ENCODE peak calls at places on chromosomes 7 and 10, in ten cellular contexts. One of them, this sample, is unnamed.

GRCh38 chr10:112738586-112739218 is 211.3 kb upstream of the TCF7L2 start:
- DNase-seq in K562: no peak
- DNase-seq in kidney: no peak
- DNase-seq in endothelial cell: no peak
- DNase-seq in neural crest cell: no peak
- DNase-seq in SK-N-SH: no peak
- DNase-seq in upper lobe of right lung: no peak
- DNase-seq in psoas muscle: no peak
- DNase-seq in GM23338: no peak
- DNase-seq in dorsolateral prefrontal cortex: no peak
- DNase-seq in this sample: no peak

GRCh38 chr10:30736685-30737232 is 107.2 kb upstream of the LYZL2 start:
- DNase-seq in K562: no peak
- DNase-seq in kidney: no peak
- DNase-seq in endothelial cell: no peak
- DNase-seq in neural crest cell: no peak
- DNase-seq in SK-N-SH: no peak
- DNase-seq in upper lobe of right lung: no peak
- DNase-seq in psoas muscle: peak; percentile 54
- DNase-seq in GM23338: no peak
- DNase-seq in dorsolateral prefrontal cortex: no peak
- DNase-seq in this sample: no peak

GRCh38 chr7:67346876-67347275 is 350.2 kb downstream of the TYW1 start:
- DNase-seq in K562: no peak
- DNase-seq in kidney: no peak
- DNase-seq in endothelial cell: no peak
- DNase-seq in neural crest cell: no peak
- DNase-seq in SK-N-SH: no peak
- DNase-seq in upper lobe of right lung: no peak
- DNase-seq in psoas muscle: no peak
- DNase-seq in GM23338: no peak
- DNase-seq in dorsolateral prefrontal cortex: no peak
- DNase-seq in this sample: no peak

GRCh38 chr10:11573497-11573896 is 38.0 kb downstream of the USP6NL start:
- DNase-seq in K562: no peak
- DNase-seq in kidney: no peak
- DNase-seq in endothelial cell: no peak
- DNase-seq in neural crest cell: no peak
- DNase-seq in SK-N-SH: no peak
- DNase-seq in upper lobe of right lung: no peak
- DNase-seq in psoas muscle: no peak
- DNase-seq in GM23338: no peak
- DNase-seq in dorsolateral prefrontal cortex: no peak
- DNase-seq in this sample: no peak

GRCh38 chr10:103748020-103748419 is 107.4 kb downstream of the SH3PXD2A start:
- DNase-seq in K562: no peak
- DNase-seq in kidney: no peak
- DNase-seq in endothelial cell: no peak
- DNase-seq in neural crest cell: no peak
- DNase-seq in SK-N-SH: no peak
- DNase-seq in upper lobe of right lung: no peak
- DNase-seq in psoas muscle: no peak
- DNase-seq in GM23338: no peak
- DNase-seq in dorsolateral prefrontal cortex: no peak
- DNase-seq in this sample: no peak

GRCh38 chr10:42783181-42783549 is 570 bp downstream of the BMS1 start:
- DNase-seq in K562: no peak
- DNase-seq in kidney: no peak
- DNase-seq in endothelial cell: no peak
- DNase-seq in neural crest cell: no peak
- DNase-seq in SK-N-SH: no peak
- DNase-seq in upper lobe of right lung: no peak
- DNase-seq in psoas muscle: no peak
- DNase-seq in GM23338: no peak
- DNase-seq in dorsolateral prefrontal cortex: peak; percentile 5
- DNase-seq in this sample: peak; percentile 10

GRCh38 chr10:31129261-31129660 is 97.6 kb upstream of the ZNF438 start:
- DNase-seq in K562: peak; percentile 16
- DNase-seq in kidney: no peak
- DNase-seq in endothelial cell: no peak
- DNase-seq in neural crest cell: no peak
- DNase-seq in SK-N-SH: no peak
- DNase-seq in upper lobe of right lung: no peak
- DNase-seq in psoas muscle: peak; percentile 40
- DNase-seq in GM23338: peak; percentile 36
- DNase-seq in dorsolateral prefrontal cortex: peak; percentile 11
- DNase-seq in this sample: no peak

GRCh38 chr10:71250405-71250804 is 38.0 kb downstream of the UNC5B start:
- DNase-seq in K562: no peak
- DNase-seq in kidney: no peak
- DNase-seq in endothelial cell: no peak
- DNase-seq in neural crest cell: no peak
- DNase-seq in SK-N-SH: no peak
- DNase-seq in upper lobe of right lung: no peak
- DNase-seq in psoas muscle: no peak
- DNase-seq in GM23338: no peak
- DNase-seq in dorsolateral prefrontal cortex: no peak
- DNase-seq in this sample: no peak

GRCh38 chr10:90047243-90047729 is 345.9 kb downstream of the KIF20B start:
- DNase-seq in K562: no peak
- DNase-seq in kidney: no peak
- DNase-seq in endothelial cell: no peak
- DNase-seq in neural crest cell: no peak
- DNase-seq in SK-N-SH: no peak
- DNase-seq in upper lobe of right lung: no peak
- DNase-seq in psoas muscle: no peak
- DNase-seq in GM23338: no peak
- DNase-seq in dorsolateral prefrontal cortex: no peak
- DNase-seq in this sample: no peak

GRCh38 chr7:27154901-27155815 is 1.3 kb downstream of the HOXA7 start:
- DNase-seq in K562: no peak
- DNase-seq in kidney: peak; percentile 72
- DNase-seq in endothelial cell: no peak
- DNase-seq in neural crest cell: no peak
- DNase-seq in SK-N-SH: no peak
- DNase-seq in upper lobe of right lung: peak; percentile 63
- DNase-seq in psoas muscle: peak; percentile 17
- DNase-seq in GM23338: no peak
- DNase-seq in dorsolateral prefrontal cortex: no peak
- DNase-seq in this sample: peak; percentile 53

GRCh38 chr7:142811154-142811737 is 40.5 kb downstream of the PRSS2 start:
- DNase-seq in K562: peak; percentile 76
- DNase-seq in kidney: no peak
- DNase-seq in endothelial cell: peak; percentile 44
- DNase-seq in neural crest cell: peak; percentile 14
- DNase-seq in SK-N-SH: peak; percentile 59
- DNase-seq in upper lobe of right lung: no peak
- DNase-seq in psoas muscle: no peak
- DNase-seq in GM23338: peak; percentile 93
- DNase-seq in dorsolateral prefrontal cortex: no peak
- DNase-seq in this sample: peak; percentile 24

GRCh38 chr10:101035916-101036702 is 5.1 kb downstream of the SFXN3 start:
- DNase-seq in K562: no peak
- DNase-seq in kidney: peak; percentile 44
- DNase-seq in endothelial cell: no peak
- DNase-seq in neural crest cell: no peak
- DNase-seq in SK-N-SH: no peak
- DNase-seq in upper lobe of right lung: no peak
- DNase-seq in psoas muscle: no peak
- DNase-seq in GM23338: no peak
- DNase-seq in dorsolateral prefrontal cortex: no peak
- DNase-seq in this sample: no peak

GRCh38 chr7:46026741-46027140 is 105.7 kb upstream of the IGFBP3 start:
- DNase-seq in K562: no peak
- DNase-seq in kidney: no peak
- DNase-seq in endothelial cell: no peak
- DNase-seq in neural crest cell: no peak
- DNase-seq in SK-N-SH: no peak
- DNase-seq in upper lobe of right lung: no peak
- DNase-seq in psoas muscle: no peak
- DNase-seq in GM23338: no peak
- DNase-seq in dorsolateral prefrontal cortex: no peak
- DNase-seq in this sample: no peak

GRCh38 chr7:25813381-25813780 is 338.6 kb upstream of the NFE2L3 start:
- DNase-seq in K562: no peak
- DNase-seq in kidney: no peak
- DNase-seq in endothelial cell: no peak
- DNase-seq in neural crest cell: no peak
- DNase-seq in SK-N-SH: no peak
- DNase-seq in upper lobe of right lung: no peak
- DNase-seq in psoas muscle: no peak
- DNase-seq in GM23338: no peak
- DNase-seq in dorsolateral prefrontal cortex: no peak
- DNase-seq in this sample: no peak

GRCh38 chr10:85026878-85027467 is 698.6 kb downstream of the CCSER2 start:
- DNase-seq in K562: no peak
- DNase-seq in kidney: no peak
- DNase-seq in endothelial cell: no peak
- DNase-seq in neural crest cell: no peak
- DNase-seq in SK-N-SH: no peak
- DNase-seq in upper lobe of right lung: no peak
- DNase-seq in psoas muscle: no peak
- DNase-seq in GM23338: peak; percentile 35
- DNase-seq in dorsolateral prefrontal cortex: no peak
- DNase-seq in this sample: no peak

GRCh38 chr7:96084880-96085551 is 236.9 kb downstream of the SLC25A13 start:
- DNase-seq in K562: no peak
- DNase-seq in kidney: no peak
- DNase-seq in endothelial cell: no peak
- DNase-seq in neural crest cell: no peak
- DNase-seq in SK-N-SH: no peak
- DNase-seq in upper lobe of right lung: no peak
- DNase-seq in psoas muscle: no peak
- DNase-seq in GM23338: no peak
- DNase-seq in dorsolateral prefrontal cortex: no peak
- DNase-seq in this sample: no peak

GRCh38 chr10:72792288-72792687 is 100.3 kb downstream of the MCU start:
- DNase-seq in K562: no peak
- DNase-seq in kidney: no peak
- DNase-seq in endothelial cell: no peak
- DNase-seq in neural crest cell: no peak
- DNase-seq in SK-N-SH: no peak
- DNase-seq in upper lobe of right lung: no peak
- DNase-seq in psoas muscle: no peak
- DNase-seq in GM23338: peak; percentile 57
- DNase-seq in dorsolateral prefrontal cortex: no peak
- DNase-seq in this sample: no peak

GRCh38 chr7:73811760-73812168 is 19.0 kb upstream of the CLDN4 start:
- DNase-seq in K562: peak; percentile 84
- DNase-seq in kidney: peak; percentile 87
- DNase-seq in endothelial cell: peak; percentile 72
- DNase-seq in neural crest cell: peak; percentile 59
- DNase-seq in SK-N-SH: peak; percentile 87
- DNase-seq in upper lobe of right lung: peak; percentile 91
- DNase-seq in psoas muscle: peak; percentile 61
- DNase-seq in GM23338: peak; percentile 95
- DNase-seq in dorsolateral prefrontal cortex: no peak
- DNase-seq in this sample: peak; percentile 72

GRCh38 chr10:127815147-127815546 is 77.6 kb downstream of the CLRN3 start:
- DNase-seq in K562: no peak
- DNase-seq in kidney: no peak
- DNase-seq in endothelial cell: no peak
- DNase-seq in neural crest cell: no peak
- DNase-seq in SK-N-SH: no peak
- DNase-seq in upper lobe of right lung: no peak
- DNase-seq in psoas muscle: no peak
- DNase-seq in GM23338: peak; percentile 25
- DNase-seq in dorsolateral prefrontal cortex: no peak
- DNase-seq in this sample: no peak

GRCh38 chr10:127813290-127813689 is 76.3 kb downstream of the FOXI2 start:
- DNase-seq in K562: no peak
- DNase-seq in kidney: no peak
- DNase-seq in endothelial cell: no peak
- DNase-seq in neural crest cell: no peak
- DNase-seq in SK-N-SH: no peak
- DNase-seq in upper lobe of right lung: no peak
- DNase-seq in psoas muscle: no peak
- DNase-seq in GM23338: peak; percentile 63
- DNase-seq in dorsolateral prefrontal cortex: no peak
- DNase-seq in this sample: no peak
- TF ChIP-seq CTCF in K562: no peak
- TF ChIP-seq CTCF in kidney: peak; percentile 41
- TF ChIP-seq CTCF in endothelial cell: peak; percentile 40
- TF ChIP-seq CTCF in neural crest cell: peak; percentile 46
- TF ChIP-seq CTCF in SK-N-SH: no peak
- TF ChIP-seq CTCF in upper lobe of right lung: peak; percentile 28
- TF ChIP-seq CTCF in psoas muscle: no peak
- TF ChIP-seq CTCF in GM23338: peak; percentile 69
- TF ChIP-seq CTCF in dorsolateral prefrontal cortex: peak; percentile 76
- TF ChIP-seq CTCF in this sample: peak; percentile 47

GRCh38 chr7:76222333-76222732 is 20.6 kb downstream of the SRRM3 start:
- DNase-seq in K562: no peak
- DNase-seq in kidney: no peak
- DNase-seq in endothelial cell: no peak
- DNase-seq in neural crest cell: no peak
- DNase-seq in SK-N-SH: no peak
- DNase-seq in upper lobe of right lung: no peak
- DNase-seq in psoas muscle: no peak
- DNase-seq in GM23338: no peak
- DNase-seq in dorsolateral prefrontal cortex: no peak
- DNase-seq in this sample: no peak
- TF ChIP-seq CTCF in K562: no peak
- TF ChIP-seq CTCF in kidney: no peak
- TF ChIP-seq CTCF in endothelial cell: no peak
- TF ChIP-seq CTCF in neural crest cell: no peak
- TF ChIP-seq CTCF in SK-N-SH: no peak
- TF ChIP-seq CTCF in upper lobe of right lung: no peak
- TF ChIP-seq CTCF in psoas muscle: no peak
- TF ChIP-seq CTCF in GM23338: no peak
- TF ChIP-seq CTCF in dorsolateral prefrontal cortex: no peak
- TF ChIP-seq CTCF in this sample: no peak

DNA sequence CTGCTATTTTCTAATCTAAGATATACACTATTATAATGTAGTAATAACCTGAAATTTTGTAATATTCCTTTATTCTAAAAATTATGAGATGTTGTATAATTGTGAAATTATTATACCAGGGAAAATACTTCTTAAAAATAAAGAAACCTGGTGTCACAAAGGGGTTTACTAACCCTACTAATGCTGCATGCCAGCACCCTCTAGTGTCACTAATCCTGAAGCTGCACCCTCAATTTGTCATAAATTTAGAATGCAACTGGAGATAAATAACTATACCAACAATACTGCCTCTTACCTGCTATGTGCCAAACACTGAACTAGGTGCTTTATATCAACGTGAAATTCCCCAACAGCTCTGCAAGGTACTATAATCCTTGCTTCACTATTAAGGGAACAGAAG is 30.8 kb downstream of the TM9SF3 start:
- DNase-seq in K562: no peak
- DNase-seq in kidney: no peak
- DNase-seq in endothelial cell: no peak
- DNase-seq in neural crest cell: no peak
- DNase-seq in SK-N-SH: peak; percentile 22
- DNase-seq in upper lobe of right lung: no peak
- DNase-seq in psoas muscle: no peak
- DNase-seq in GM23338: peak; percentile 53
- DNase-seq in dorsolateral prefrontal cortex: no peak
- DNase-seq in this sample: no peak
- TF ChIP-seq CTCF in K562: peak; percentile 54
- TF ChIP-seq CTCF in kidney: no peak
- TF ChIP-seq CTCF in endothelial cell: no peak
- TF ChIP-seq CTCF in neural crest cell: peak; percentile 64
- TF ChIP-seq CTCF in SK-N-SH: peak; percentile 58
- TF ChIP-seq CTCF in upper lobe of right lung: peak; percentile 31
- TF ChIP-seq CTCF in psoas muscle: peak; percentile 27
- TF ChIP-seq CTCF in GM23338: peak; percentile 68
- TF ChIP-seq CTCF in dorsolateral prefrontal cortex: peak; percentile 76
- TF ChIP-seq CTCF in this sample: peak; percentile 56

GRCh38 chr7:123054357-123055133 is 59.0 kb upstream of the TAS2R16 start:
- DNase-seq in K562: no peak
- DNase-seq in kidney: no peak
- DNase-seq in endothelial cell: peak; percentile 11
- DNase-seq in neural crest cell: no peak
- DNase-seq in SK-N-SH: no peak
- DNase-seq in upper lobe of right lung: no peak
- DNase-seq in psoas muscle: no peak
- DNase-seq in GM23338: peak; percentile 69
- DNase-seq in dorsolateral prefrontal cortex: no peak
- DNase-seq in this sample: no peak
- TF ChIP-seq CTCF in K562: no peak
- TF ChIP-seq CTCF in kidney: no peak
- TF ChIP-seq CTCF in endothelial cell: no peak
- TF ChIP-seq CTCF in neural crest cell: no peak
- TF ChIP-seq CTCF in SK-N-SH: no peak
- TF ChIP-seq CTCF in upper lobe of right lung: no peak
- TF ChIP-seq CTCF in psoas muscle: no peak
- TF ChIP-seq CTCF in GM23338: peak; percentile 82
- TF ChIP-seq CTCF in dorsolateral prefrontal cortex: no peak
- TF ChIP-seq CTCF in this sample: no peak